ENCODE peak calls at places on chromosomes 7 and 10, in five cellular contexts. U, F, X, P and V are unnamed samples. For H3K9me3, the result is how much of the 10 kb centered on the place peaks cover.

GRCh38 chr10:110208614-110209398 is 1.4 kb downstream of the MXI1 start:
- DNase-seq in P (no peak), F (peak), X (no peak), U (no peak), V (no peak)

GRCh38 chr10:103197177-103197576 is 4.1 kb upstream of the NT5C2 start:
- DNase-seq in X (peak), F (peak), U (peak), P (no peak), V (no peak)

GRCh38 chr10:56662765-56663447 is 301.8 kb upstream of the ZWINT start:
- DNase-seq in F (no peak), U (no peak), P (no peak), X (no peak), V (no peak)

GRCh38 chr7:107917770-107918651 is 27.0 kb downstream of the DLD start:
- DNase-seq in X (no peak), U (no peak), F (no peak), P (no peak), V (no peak)

GRCh38 chr7:44145969-44146897 is 5.1 kb upstream of the MYL7 start:
- DNase-seq in P (peak), F (peak), U (no peak), X (no peak), V (no peak)

GRCh38 chr10:21494221-21495001 is 31.1 kb downstream of the SKIDA1 start:
- DNase-seq in U (no peak), P (peak), X (no peak), F (peak), V (no peak)

GRCh38 chr7:27125986-27126394 is 4.6 kb downstream of the HOXA4 start:
- DNase-seq in X (no peak), F (peak), U (peak), P (no peak), V (no peak)

GRCh38 chr10:113357688-113358306 is 195.1 kb upstream of the HABP2 start:
- DNase-seq in P (no peak), X (no peak), U (no peak), F (no peak), V (no peak)

GRCh38 chr7:85773116-85773783 is 586.4 kb upstream of the SEMA3D start:
- DNase-seq in X (no peak), P (no peak), F (no peak), U (peak), V (no peak)

GRCh38 chr7:42914009-42914725 is 2.3 kb upstream of the C7orf25 start:
- DNase-seq in U (peak), X (peak), F (peak), P (no peak), V (no peak)

GRCh38 chr10:92014620-92015019 is 91.0 kb downstream of the BTAF1 start:
- DNase-seq in F (no peak), X (no peak), U (no peak), P (no peak), V (no peak)

GRCh38 chr10:120735315-120735714 is 115.8 kb upstream of the WDR11 start:
- DNase-seq in P (no peak), F (no peak), U (no peak), X (no peak), V (no peak)

GRCh38 chr7:963236-964078 is 9.0 kb upstream of the ADAP1 start:
- DNase-seq in F (peak), U (no peak), P (no peak), X (no peak), V (no peak)

GRCh38 chr7:4225352-4225751 is 456.7 kb upstream of the FOXK1 start:
- DNase-seq in F (no peak), P (no peak), U (no peak), X (no peak), V (no peak)

GRCh38 chr7:150383710-150384397 is 4.7 kb downstream of the ZNF775 start:
- DNase-seq in U (no peak), X (no peak), F (peak), P (peak), V (no peak)

GRCh38 chr10:61257956-61258496 is 195.2 kb downstream of the TMEM26 start:
- DNase-seq in P (no peak), U (no peak), F (no peak), X (no peak), V (no peak)

GRCh38 chr7:107680478-107680877 is 19.9 kb downstream of the SLC26A4 start:
- DNase-seq in X (no peak), F (no peak), P (no peak), U (no peak), V (no peak)

GRCh38 chr7:95776561-95777185 is 4.3 kb downstream of the DYNC1I1 start:
- DNase-seq in P (no peak), U (no peak), X (no peak), F (no peak), V (no peak)

GRCh38 chr7:106486331-106486730 is 174.6 kb downstream of the CCDC71L start:
- DNase-seq in P (no peak), U (peak), X (peak), F (no peak), V (peak)

GRCh38 chr7:46786221-46786951 is 795.5 kb downstream of the TNS3 start:
- DNase-seq in F (no peak), P (no peak), X (peak), U (peak), V (peak)

GRCh38 chr7:154644366-154644765 is 358.6 kb downstream of the PAXIP1 start:
- DNase-seq in P (no peak), F (no peak), X (no peak), U (peak), V (no peak)

GRCh38 chr7:154647625-154648024 is 355.3 kb downstream of the PAXIP1 start:
- DNase-seq in U (no peak), F (no peak), X (no peak), P (no peak), V (no peak)

GRCh38 chr7:154649434-154649833 is 353.5 kb downstream of the PAXIP1 start:
- DNase-seq in X (no peak), U (no peak), P (no peak), F (no peak), V (no peak)

GRCh38 chr7:154649015-154649414 is 353.9 kb downstream of the PAXIP1 start:
- DNase-seq in U (no peak), P (no peak), F (no peak), X (no peak), V (no peak)

GRCh38 chr7:154646126-154647013 is 356.6 kb downstream of the PAXIP1 start:
- DNase-seq in P (no peak), X (no peak), F (no peak), U (peak), V (no peak)
- H3K4me2 ChIP-seq in P (no peak), X (no peak), F (no peak), U (no peak), V (no peak)

GRCh38 chr10:133122171-133122935 is 34.6 kb downstream of the ADGRA1 start:
- DNase-seq in U (no peak), P (no peak), X (no peak), F (peak), V (no peak)
- H3K9me3 ChIP-seq in U (under half), P (under half), X (under half), F (under half), V (under half)

GRCh38 chr7:134446446-134446845 is 12.5 kb downstream of the AKR1B1 start:
- DNase-seq in F (no peak), U (no peak), X (no peak), P (no peak), V (no peak)

GRCh38 chr7:134449596-134450194 is 9.2 kb downstream of the AKR1B1 start:
- DNase-seq in U (no peak), X (peak), P (no peak), F (no peak), V (no peak)

GRCh38 chr7:134446923-134447322 is 12.0 kb downstream of the AKR1B1 start:
- DNase-seq in F (no peak), P (peak), X (no peak), U (no peak), V (no peak)

GRCh38 chr7:134448359-134449229 is 10.3 kb downstream of the AKR1B1 start:
- DNase-seq in P (peak), U (peak), X (peak), F (peak), V (no peak)

GRCh38 chr7:134447383-134447782 is 11.5 kb downstream of the AKR1B1 start:
- DNase-seq in P (peak), F (no peak), U (no peak), X (no peak), V (no peak)
- H3K4me2 ChIP-seq in P (no peak), F (no peak), U (no peak), X (no peak), V (no peak)

GRCh38 chr7:6691609-6692106 is 15.1 kb downstream of the ZNF12 start:
- DNase-seq in U (peak), X (peak), P (no peak), F (no peak), V (no peak)
- H3K9me3 ChIP-seq in U (half or more), X (half or more), P (half or more), F (half or more), V (half or more)